ENCODE peak calls at places on chromosomes 12 and 14, in four cellular contexts. T is H9, U is neuronal stem cell, S is IMR-90. Y is an unnamed sample.

GRCh38 chr12:110345963-110346362 is 57.5 kb downstream of the ANAPC7 start:
- DNase-seq in U (no peak), S (no peak), T (no peak), Y (peak)

GRCh38 chr14:96252323-96253052 is 3.5 kb upstream of the BDKRB1 start:
- DNase-seq in U (no peak), S (no peak), T (no peak), Y (no peak)

GRCh38 chr12:25186788-25187397 is 8.1 kb downstream of the DNAI7 start:
- DNase-seq in S (peak), U (no peak), T (no peak), Y (no peak)

GRCh38 chr12:57208946-57209282 is 7.7 kb upstream of the NXPH4 start:
- DNase-seq in S (no peak), U (no peak), T (no peak), Y (no peak)

GRCh38 chr12:87967871-87968270 is 61.3 kb downstream of the C12orf50 start:
- DNase-seq in S (no peak), U (no peak), T (no peak), Y (no peak)

GRCh38 chr12:94099191-94099983 is 49.0 kb upstream of the PLXNC1 start:
- DNase-seq in T (no peak), S (peak), U (no peak), Y (peak)

GRCh38 chr12:92139634-92140555 is 5.8 kb downstream of the BTG1 start:
- DNase-seq in T (no peak), S (peak), U (no peak), Y (no peak)

GRCh38 chr12:108306014-108306501 is 33.1 kb downstream of the CMKLR1 start:
- DNase-seq in S (peak), T (no peak), U (peak), Y (no peak)

GRCh38 chr12:122789637-122790036 is 15.3 kb downstream of the CCDC62 start:
- DNase-seq in T (no peak), S (no peak), U (no peak), Y (no peak)

GRCh38 chr12:131729254-131729955 is 18.5 kb downstream of the SFSWAP start:
- DNase-seq in S (no peak), U (no peak), T (peak), Y (no peak)

GRCh38 chr14:24171422-24172260 is at the start of gene REC8:
- DNase-seq in S (no peak), T (peak), U (peak), Y (peak)

GRCh38 chr14:102213984-102214658 is 74.4 kb downstream of the WDR20 start:
- DNase-seq in S (no peak), U (no peak), T (no peak), Y (no peak)
- H3K9ac ChIP-seq in S (no peak), U (no peak), T (no peak), Y (no peak)

DNA sequence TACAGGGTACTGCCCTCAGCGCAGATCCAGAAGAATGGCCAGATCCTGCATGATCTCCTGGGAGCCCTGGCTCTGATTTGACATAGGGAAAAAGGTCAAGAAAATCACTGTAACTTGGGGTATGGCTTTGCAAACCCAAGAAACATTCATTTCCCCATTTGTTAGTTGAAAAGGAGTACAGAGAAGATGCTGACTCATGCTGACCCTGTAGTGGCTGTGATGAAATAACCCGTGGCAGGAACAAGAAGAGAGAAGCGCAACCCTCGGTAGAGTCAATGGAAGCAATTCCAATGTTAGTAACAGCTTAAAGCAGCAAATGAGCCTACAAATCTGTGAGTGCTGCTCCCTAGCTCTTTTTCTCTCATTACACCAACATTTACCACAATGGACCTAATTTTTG is 281.6 kb upstream of the NPAS3 start:
- DNase-seq in S (peak), U (no peak), T (no peak), Y (peak)
- H2BK120ac ChIP-seq in S (peak), U (no peak), T (no peak), Y (no peak)

DNA sequence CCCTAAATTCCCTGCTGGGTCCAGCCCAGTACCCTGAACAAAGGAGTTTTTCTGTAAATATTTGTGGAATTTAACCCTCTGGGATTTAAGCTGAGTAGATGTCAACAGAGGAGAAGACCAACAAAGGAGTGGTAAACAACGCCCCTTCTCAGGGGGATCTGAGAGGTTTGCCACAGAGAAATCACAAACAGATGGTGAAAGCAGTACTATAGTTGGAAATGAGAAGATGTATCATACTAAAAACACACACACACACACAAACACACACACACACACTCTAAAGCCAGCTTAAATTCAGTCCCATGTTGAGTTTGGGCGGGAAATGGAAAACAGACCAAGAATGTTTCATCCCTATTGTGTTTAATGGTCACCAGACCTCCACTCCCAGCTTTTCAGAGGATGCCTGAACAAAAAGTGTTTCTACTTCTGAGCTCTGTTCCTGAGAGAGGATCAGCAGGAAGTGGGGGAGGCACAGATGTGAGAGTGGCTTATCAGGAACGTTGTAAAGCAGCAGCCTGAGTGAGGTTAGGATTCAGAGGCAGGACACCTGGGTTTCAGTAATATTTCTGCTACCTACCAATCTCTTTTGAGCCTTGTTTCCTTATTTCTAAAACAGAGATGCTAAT is 3.2 kb downstream of the BIN2 start:
- DNase-seq in S (peak), U (peak), T (peak), Y (peak)
- H3K9ac ChIP-seq in S (no peak), U (no peak), T (no peak), Y (no peak)

DNA sequence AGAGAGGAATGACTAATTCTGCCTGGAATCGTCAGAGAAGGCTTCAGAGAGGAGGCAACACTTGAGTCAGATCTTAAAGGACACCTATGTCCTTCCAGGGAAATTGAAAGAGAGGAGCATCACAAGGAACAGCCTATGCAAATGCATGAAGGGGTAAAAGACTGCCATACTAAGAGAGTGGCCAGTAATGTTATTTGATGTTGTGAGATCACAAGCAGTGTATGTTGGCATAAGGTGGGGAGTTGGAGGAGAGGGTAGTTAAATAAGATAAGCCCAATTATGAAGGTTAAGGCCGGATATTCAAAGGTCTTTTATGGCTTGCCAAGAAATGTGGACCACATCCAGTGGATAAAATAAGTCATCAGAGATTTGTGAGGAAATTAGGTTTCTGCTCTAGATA is 246.6 kb downstream of the GRIN2B start:
- DNase-seq in T (no peak), S (no peak), U (no peak), Y (no peak)
- H2BK120ac ChIP-seq in T (no peak), S (no peak), U (no peak), Y (no peak)

GRCh38 chr12:9758119-9758518 is 2.6 kb downstream of the CD69 start:
- DNase-seq in S (no peak), T (no peak), U (no peak), Y (no peak)
- H3K9ac ChIP-seq in S (no peak), T (no peak), U (no peak), Y (no peak)

GRCh38 chr12:7091660-7092228 is 501 bp downstream of the C1R start:
- DNase-seq in T (no peak), U (no peak), S (no peak), Y (no peak)

GRCh38 chr12:7092229-7092985 is at the start of gene C1R:
- DNase-seq in S (peak), U (peak), T (peak), Y (peak)

GRCh38 chr12:7089196-7089871 is 2.9 kb downstream of the C1R start:
- DNase-seq in U (no peak), S (no peak), T (no peak), Y (no peak)

GRCh38 chr12:7090222-7090998 is 1.8 kb downstream of the C1R start:
- DNase-seq in T (peak), U (no peak), S (peak), Y (peak)

GRCh38 chr12:7091171-7091570 is 1.1 kb downstream of the C1R start:
- DNase-seq in T (no peak), S (no peak), U (no peak), Y (no peak)
- H2BK120ac ChIP-seq in T (no peak), S (peak), U (no peak), Y (no peak)

GRCh38 chr12:52688481-52688880 is 8.3 kb upstream of the KRT1 start:
- DNase-seq in S (no peak), U (no peak), T (no peak), Y (no peak)
- H3K9ac ChIP-seq in S (no peak), U (no peak), T (no peak), Y (no peak)

GRCh38 chr12:42742691-42743090 is 153.1 kb upstream of the PRICKLE1 start:
- DNase-seq in U (no peak), S (no peak), T (no peak), Y (peak)
- H2BK120ac ChIP-seq in U (no peak), S (peak), T (no peak), Y (no peak)